ENCODE peak calls at places on chromosome 20, in eight cellular contexts. N, U, P, I, W, G, S and Z are unnamed samples.

GRCh38 chr20:10307359-10307735 is 88.7 kb downstream of the SNAP25 start:
- DNase-seq in P (no peak), W (no peak), N (no peak), S (no peak), U (no peak), I (no peak), G (no peak), Z (no peak)

GRCh38 chr20:49100934-49101333 is 54.8 kb downstream of the CSE1L start:
- DNase-seq in U (no peak), I (no peak), S (no peak), G (no peak), W (no peak), P (no peak), N (no peak), Z (no peak)

GRCh38 chr20:25103526-25103925 is 21.6 kb upstream of the VSX1 start:
- DNase-seq in W (no peak), N (no peak), S (no peak), U (no peak), G (no peak), P (no peak), I (no peak), Z (no peak)

GRCh38 chr20:7410150-7410549 is 530.1 kb downstream of the HAO1 start:
- DNase-seq in P (no peak), G (peak; percentile 36), I (no peak), W (peak; percentile 7), U (no peak), N (no peak), S (no peak), Z (no peak)

GRCh38 chr20:36950432-36951197 is 893 bp downstream of the SAMHD1 start:
- DNase-seq in I (peak; percentile 39), N (peak; percentile 43), P (no peak), W (no peak), U (peak; percentile 29), G (peak; percentile 44), S (no peak), Z (no peak)

GRCh38 chr20:2871111-2871465 is 2.2 kb upstream of the PTPRA start:
- DNase-seq in U (no peak), G (no peak), I (no peak), P (no peak), N (no peak), W (no peak), S (no peak), Z (no peak)

GRCh38 chr20:16368645-16369292 is 204.5 kb downstream of the KIF16B start:
- DNase-seq in I (no peak), W (peak; percentile 12), G (peak; percentile 41), U (no peak), S (no peak), N (no peak), P (no peak), Z (no peak)

GRCh38 chr20:59598625-59599310 is 5.6 kb upstream of the PHACTR3 start:
- DNase-seq in W (peak; percentile 8), U (no peak), G (peak; percentile 53), I (peak; percentile 12), N (no peak), P (peak; percentile 7), S (no peak), Z (no peak)

GRCh38 chr20:36447101-36447500 is 94.2 kb upstream of the MYL9 start:
- DNase-seq in P (no peak), G (no peak), I (no peak), S (no peak), W (peak; percentile 72), U (no peak), N (no peak), Z (no peak)

GRCh38 chr20:32354592-32355416 is 3.3 kb upstream of the ASXL1 start:
- DNase-seq in S (no peak), P (no peak), N (no peak), W (peak; percentile 65), U (no peak), I (no peak), G (peak; percentile 81), Z (no peak)

GRCh38 chr20:6083926-6084325 is 30.1 kb upstream of the LRRN4 start:
- DNase-seq in G (no peak), I (no peak), N (no peak), S (no peak), U (no peak), P (no peak), W (no peak), Z (no peak)

GRCh38 chr20:15039088-15039762 is 701.8 kb upstream of the FLRT3 start:
- DNase-seq in G (peak; percentile 50), S (no peak), P (no peak), U (no peak), I (no peak), W (peak; percentile 63), N (no peak), Z (no peak)

GRCh38 chr20:24651973-24652340 is 182.5 kb downstream of the SYNDIG1 start:
- DNase-seq in N (no peak), G (no peak), I (no peak), P (no peak), U (no peak), S (no peak), W (no peak), Z (no peak)

GRCh38 chr20:18191336-18191735 is 53.7 kb downstream of the KAT14 start:
- DNase-seq in U (no peak), G (no peak), P (no peak), I (no peak), N (no peak), S (no peak), W (no peak), Z (no peak)

GRCh38 chr20:18195931-18196330 is 58.3 kb downstream of the KAT14 start:
- DNase-seq in S (no peak), U (no peak), W (peak; percentile 7), I (no peak), N (no peak), G (no peak), P (no peak), Z (no peak)

GRCh38 chr20:18188446-18188845 is 50.8 kb downstream of the KAT14 start:
- DNase-seq in W (no peak), N (no peak), I (no peak), P (no peak), S (no peak), U (no peak), G (no peak), Z (no peak)

GRCh38 chr20:18187020-18187419 is 49.4 kb downstream of the KAT14 start:
- DNase-seq in U (no peak), P (no peak), I (no peak), S (no peak), G (peak; percentile 30), N (no peak), W (peak; percentile 96), Z (no peak)

GRCh38 chr20:18190466-18191233 is 53.0 kb downstream of the KAT14 start:
- DNase-seq in G (no peak), W (peak; percentile 47), U (no peak), I (no peak), S (no peak), N (no peak), P (no peak), Z (no peak)
- TF ChIP-seq CTCF in G (no peak), W (no peak), U (no peak), I (no peak), S (no peak), N (no peak), P (no peak), Z (no peak)

GRCh38 chr20:38645980-38646858 is 44.6 kb downstream of the ARHGAP40 start:
- DNase-seq in W (peak; percentile 50), G (peak; percentile 74), U (peak; percentile 81), S (peak; percentile 92), I (peak; percentile 70), P (peak; percentile 81), N (peak; percentile 81), Z (no peak)
- TF ChIP-seq CTCF in W (peak; percentile 94), G (peak; percentile 96), U (peak; percentile 90), S (peak; percentile 97), I (peak; percentile 88), P (peak; percentile 92), N (peak; percentile 96), Z (peak; percentile 98)

GRCh38 chr20:63174309-63175030 is 41.5 kb downstream of the YTHDF1 start:
- DNase-seq in W (no peak), P (no peak), I (no peak), U (no peak), S (no peak), G (no peak), N (no peak), Z (no peak)

GRCh38 chr20:63175031-63175895 is 40.7 kb downstream of the YTHDF1 start:
- DNase-seq in N (no peak), U (no peak), W (no peak), G (no peak), S (no peak), I (no peak), P (no peak), Z (no peak)

GRCh38 chr20:63173552-63174191 is 42.3 kb downstream of the YTHDF1 start:
- DNase-seq in N (no peak), P (no peak), W (no peak), S (no peak), U (no peak), G (no peak), I (no peak), Z (no peak)

GRCh38 chr20:63171991-63172390 is 43.9 kb downstream of the YTHDF1 start:
- DNase-seq in U (no peak), I (no peak), P (no peak), S (no peak), W (no peak), N (no peak), G (no peak), Z (no peak)

DNA sequence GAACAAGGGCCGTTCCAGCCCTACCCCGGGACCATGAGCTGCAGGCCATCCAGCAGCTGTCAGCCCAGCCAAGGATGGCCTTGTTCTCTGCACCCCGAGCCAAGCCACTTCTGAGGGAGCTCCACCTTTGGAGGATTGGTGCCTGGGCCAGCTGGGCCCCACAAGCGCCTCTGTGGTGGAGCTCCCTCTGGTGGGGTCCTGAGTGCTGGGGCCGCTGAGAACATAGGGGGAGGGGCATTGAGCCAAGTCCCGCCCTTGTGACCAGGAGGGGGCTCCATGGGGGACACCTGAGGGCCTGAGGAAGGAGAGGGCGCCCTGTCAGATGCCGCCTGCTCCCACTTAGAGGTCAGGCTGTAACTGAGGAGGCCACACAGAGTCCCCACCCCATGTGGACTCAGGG is 43.2 kb downstream of the YTHDF1 start:
- DNase-seq in I (no peak), G (peak; percentile 13), N (no peak), W (no peak), U (no peak), P (no peak), S (no peak), Z (no peak)
- TF ChIP-seq CTCF in I (no peak), G (no peak), N (no peak), W (no peak), U (no peak), P (peak; percentile 22), S (no peak), Z (no peak)

GRCh38 chr20:50715694-50716093 is 15.7 kb upstream of the PARD6B start:
- DNase-seq in N (no peak), I (no peak), G (peak; percentile 64), U (peak; percentile 20), W (peak; percentile 88), S (no peak), P (no peak), Z (no peak)

GRCh38 chr20:50712771-50713676 is 18.4 kb upstream of the PARD6B start:
- DNase-seq in I (no peak), S (no peak), U (no peak), N (no peak), G (no peak), W (no peak), P (no peak), Z (no peak)

GRCh38 chr20:50716518-50716917 is 14.9 kb upstream of the PARD6B start:
- DNase-seq in U (no peak), P (no peak), S (no peak), G (no peak), N (no peak), I (no peak), W (no peak), Z (no peak)

GRCh38 chr20:50711113-50711825 is 19.9 kb upstream of the RIPOR3 start:
- DNase-seq in U (no peak), N (no peak), P (no peak), G (no peak), W (peak; percentile 20), S (no peak), I (no peak), Z (no peak)

GRCh38 chr20:50713677-50714101 is 17.7 kb upstream of the PARD6B start:
- DNase-seq in U (no peak), P (peak; percentile 39), S (no peak), I (peak; percentile 68), G (no peak), W (peak; percentile 25), N (no peak), Z (no peak)
- TF ChIP-seq CTCF in U (peak; percentile 31), P (peak; percentile 71), S (peak; percentile 56), I (peak; percentile 63), G (no peak), W (peak; percentile 31), N (no peak), Z (peak; percentile 74)